ENCODE peak calls at places on chromosomes 11 and 22, in four cellular contexts. One of them, this sample, is unnamed.

GRCh38 chr22:25765801-25766200 is 23.8 kb downstream of the MYO18B start:
- DNase-seq in endothelial cell of umbilical vein: no peak
- DNase-seq in HCT116: no peak
- DNase-seq in fibroblast of lung: no peak
- DNase-seq in this sample: no peak

GRCh38 chr11:77559686-77560425 is 29.9 kb upstream of the AQP11 start:
- DNase-seq in fibroblast of lung: peak
- DNase-seq in endothelial cell of umbilical vein: peak
- DNase-seq in HCT116: peak
- DNase-seq in this sample: peak

GRCh38 chr22:23837496-23837859 is 1.3 kb downstream of the DERL3 start:
- DNase-seq in endothelial cell of umbilical vein: no peak
- DNase-seq in HCT116: no peak
- DNase-seq in fibroblast of lung: no peak
- DNase-seq in this sample: no peak

GRCh38 chr11:1829039-1829820 is 5.6 kb upstream of the SYT8 start:
- DNase-seq in fibroblast of lung: peak
- DNase-seq in endothelial cell of umbilical vein: no peak
- DNase-seq in HCT116: no peak
- DNase-seq in this sample: peak

GRCh38 chr11:93059074-93059957 is 89.9 kb downstream of the MTNR1B start:
- DNase-seq in HCT116: no peak
- DNase-seq in fibroblast of lung: peak
- DNase-seq in endothelial cell of umbilical vein: no peak
- DNase-seq in this sample: no peak

GRCh38 chr11:42422094-42422493 is 889.7 kb upstream of the API5 start:
- DNase-seq in fibroblast of lung: peak
- DNase-seq in HCT116: no peak
- DNase-seq in endothelial cell of umbilical vein: no peak
- DNase-seq in this sample: peak

GRCh38 chr22:19629720-19630419 is 84.4 kb upstream of the SEPTIN5 start:
- DNase-seq in endothelial cell of umbilical vein: peak
- DNase-seq in fibroblast of lung: peak
- DNase-seq in HCT116: peak
- DNase-seq in this sample: peak

GRCh38 chr11:88313441-88313840 is 24.1 kb downstream of the CTSC start:
- DNase-seq in HCT116: no peak
- DNase-seq in endothelial cell of umbilical vein: no peak
- DNase-seq in fibroblast of lung: no peak
- DNase-seq in this sample: peak

GRCh38 chr11:44066732-44067131 is 662 bp downstream of the ACCS start:
- DNase-seq in endothelial cell of umbilical vein: peak
- DNase-seq in fibroblast of lung: peak
- DNase-seq in HCT116: peak
- DNase-seq in this sample: peak

GRCh38 chr22:24681236-24681635 is 78.2 kb downstream of the GGT1 start:
- DNase-seq in fibroblast of lung: peak
- DNase-seq in HCT116: no peak
- DNase-seq in endothelial cell of umbilical vein: no peak
- DNase-seq in this sample: no peak

GRCh38 chr11:2750101-2750509 is 50.3 kb upstream of the KCNQ1OT1 start:
- DNase-seq in HCT116: no peak
- DNase-seq in fibroblast of lung: no peak
- DNase-seq in endothelial cell of umbilical vein: no peak
- DNase-seq in this sample: no peak

GRCh38 chr11:94024547-94024946 is 3.4 kb downstream of the HEPHL1 start:
- DNase-seq in endothelial cell of umbilical vein: no peak
- DNase-seq in HCT116: no peak
- DNase-seq in fibroblast of lung: no peak
- DNase-seq in this sample: no peak

GRCh38 chr11:45043755-45044475 is 93.2 kb upstream of the TP53I11 start:
- DNase-seq in endothelial cell of umbilical vein: no peak
- DNase-seq in fibroblast of lung: no peak
- DNase-seq in HCT116: no peak
- DNase-seq in this sample: no peak

GRCh38 chr11:19868281-19868821 is 155.7 kb downstream of the NAV2 start:
- DNase-seq in HCT116: no peak
- DNase-seq in fibroblast of lung: peak
- DNase-seq in endothelial cell of umbilical vein: peak
- DNase-seq in this sample: peak

GRCh38 chr22:46592390-46592872 is 27.8 kb upstream of the GRAMD4 start:
- DNase-seq in endothelial cell of umbilical vein: peak
- DNase-seq in fibroblast of lung: peak
- DNase-seq in HCT116: no peak
- DNase-seq in this sample: peak

GRCh38 chr11:78292109-78292803 is 103.5 kb downstream of the USP35 start:
- DNase-seq in HCT116: no peak
- DNase-seq in endothelial cell of umbilical vein: no peak
- DNase-seq in fibroblast of lung: no peak
- DNase-seq in this sample: no peak

GRCh38 chr22:37379085-37379484 is 48.2 kb downstream of the ELFN2 start:
- DNase-seq in fibroblast of lung: no peak
- DNase-seq in endothelial cell of umbilical vein: no peak
- DNase-seq in HCT116: no peak
- DNase-seq in this sample: no peak

GRCh38 chr11:3207530-3208189 is 11.0 kb downstream of the MRGPRG start:
- DNase-seq in HCT116: no peak
- DNase-seq in fibroblast of lung: no peak
- DNase-seq in endothelial cell of umbilical vein: no peak
- DNase-seq in this sample: no peak

GRCh38 chr11:115287266-115287665 is 216.9 kb downstream of the CADM1 start:
- DNase-seq in fibroblast of lung: no peak
- DNase-seq in HCT116: no peak
- DNase-seq in endothelial cell of umbilical vein: no peak
- DNase-seq in this sample: no peak

GRCh38 chr22:29167032-29167911 is 38.4 kb upstream of the EMID1 start:
- DNase-seq in HCT116: no peak
- DNase-seq in fibroblast of lung: no peak
- DNase-seq in endothelial cell of umbilical vein: no peak
- DNase-seq in this sample: no peak

GRCh38 chr11:17164361-17165246 is 43.2 kb downstream of the PIK3C2A start:
- DNase-seq in fibroblast of lung: no peak
- DNase-seq in endothelial cell of umbilical vein: peak
- DNase-seq in HCT116: no peak
- DNase-seq in this sample: peak

GRCh38 chr11:13606701-13607100 is 61.8 kb upstream of the FAR1 start:
- DNase-seq in fibroblast of lung: no peak
- DNase-seq in HCT116: no peak
- DNase-seq in endothelial cell of umbilical vein: no peak
- DNase-seq in this sample: no peak

GRCh38 chr11:116852261-116853125 is 15.1 kb upstream of the APOA1 start:
- DNase-seq in endothelial cell of umbilical vein: peak
- DNase-seq in fibroblast of lung: peak
- DNase-seq in HCT116: no peak
- DNase-seq in this sample: peak

GRCh38 chr22:47113880-47114415 is 351.5 kb downstream of the TBC1D22A start:
- DNase-seq in fibroblast of lung: no peak
- DNase-seq in HCT116: no peak
- DNase-seq in endothelial cell of umbilical vein: no peak
- DNase-seq in this sample: no peak

GRCh38 chr22:33825761-33826160 is 94.5 kb downstream of the LARGE1 start:
- DNase-seq in HCT116: no peak
- DNase-seq in endothelial cell of umbilical vein: no peak
- DNase-seq in fibroblast of lung: no peak
- DNase-seq in this sample: no peak

GRCh38 chr11:120212259-120212888 is 1.5 kb downstream of the OAF start:
- DNase-seq in HCT116: no peak
- DNase-seq in endothelial cell of umbilical vein: peak
- DNase-seq in fibroblast of lung: peak
- DNase-seq in this sample: no peak

GRCh38 chr11:117930668-117931330 is 1.6 kb upstream of the TMPRSS13 start:
- DNase-seq in endothelial cell of umbilical vein: no peak
- DNase-seq in HCT116: no peak
- DNase-seq in fibroblast of lung: no peak
- DNase-seq in this sample: no peak

GRCh38 chr11:64864473-64865285 is 13.7 kb downstream of the EHD1 start:
- DNase-seq in endothelial cell of umbilical vein: peak
- DNase-seq in HCT116: no peak
- DNase-seq in fibroblast of lung: peak
- DNase-seq in this sample: peak
- H3K4me3 ChIP-seq in endothelial cell of umbilical vein: no peak
- H3K4me3 ChIP-seq in HCT116: no peak
- H3K4me3 ChIP-seq in fibroblast of lung: peak
- H3K4me3 ChIP-seq in this sample: no peak

DNA sequence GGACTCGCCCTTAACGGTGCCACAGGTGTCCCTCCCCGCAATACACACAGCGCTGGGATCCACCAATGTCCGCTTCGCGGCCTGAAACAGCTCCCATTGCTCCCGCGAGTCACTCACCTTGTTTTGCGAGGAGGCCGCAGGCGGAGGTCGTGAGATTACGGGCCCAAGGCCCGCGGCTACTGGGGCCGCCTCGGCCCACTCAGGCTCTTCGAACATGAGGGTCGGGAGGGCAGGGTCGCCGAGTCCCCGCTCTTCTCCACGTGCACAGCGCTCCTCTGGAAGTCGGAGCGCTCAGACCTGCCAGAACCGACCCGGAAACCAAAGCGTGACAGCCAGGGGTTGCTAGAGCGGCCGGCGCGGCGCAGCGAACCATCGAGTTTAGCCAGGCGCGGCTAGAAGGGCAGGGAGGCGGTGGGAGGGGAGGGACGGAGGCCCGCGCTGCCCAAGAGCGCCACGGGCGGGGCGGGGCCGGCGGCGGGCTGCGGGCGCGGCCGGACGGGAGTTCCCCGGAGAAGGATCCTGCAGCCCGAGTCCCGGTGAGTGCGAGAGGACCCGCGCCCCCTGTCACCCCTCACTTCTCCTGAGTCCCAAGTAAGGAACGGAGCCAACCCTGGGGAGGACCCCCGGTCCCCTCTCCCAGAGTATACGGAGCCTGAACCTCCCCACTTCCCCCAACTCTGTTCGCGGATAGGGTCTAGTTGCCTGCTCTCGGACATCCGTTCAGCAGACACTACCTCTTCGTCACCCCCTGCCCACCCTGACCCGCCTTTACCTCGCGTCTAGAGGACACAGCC is at the start of the genes ILK and RRP8:
- DNase-seq in HCT116: peak
- DNase-seq in fibroblast of lung: peak
- DNase-seq in endothelial cell of umbilical vein: peak
- DNase-seq in this sample: peak
- H2AFZ ChIP-seq in HCT116: no peak
- H2AFZ ChIP-seq in fibroblast of lung: peak
- H2AFZ ChIP-seq in endothelial cell of umbilical vein: peak
- H2AFZ ChIP-seq in this sample: peak

GRCh38 chr11:33828604-33829429 is 54.5 kb upstream of the FBXO3 start:
- DNase-seq in endothelial cell of umbilical vein: no peak
- DNase-seq in fibroblast of lung: no peak
- DNase-seq in HCT116: no peak
- DNase-seq in this sample: no peak
- TF ChIP-seq EZH2 in endothelial cell of umbilical vein: peak
- TF ChIP-seq EZH2 in fibroblast of lung: peak
- TF ChIP-seq EZH2 in HCT116: no peak
- TF ChIP-seq EZH2 in this sample: no peak

GRCh38 chr11:34174411-34175041 is 69.1 kb downstream of the NAT10 start:
- DNase-seq in endothelial cell of umbilical vein: peak
- DNase-seq in HCT116: peak
- DNase-seq in fibroblast of lung: peak
- DNase-seq in this sample: peak
- H3K4me3 ChIP-seq in endothelial cell of umbilical vein: no peak
- H3K4me3 ChIP-seq in HCT116: no peak
- H3K4me3 ChIP-seq in fibroblast of lung: no peak
- H3K4me3 ChIP-seq in this sample: peak

DNA sequence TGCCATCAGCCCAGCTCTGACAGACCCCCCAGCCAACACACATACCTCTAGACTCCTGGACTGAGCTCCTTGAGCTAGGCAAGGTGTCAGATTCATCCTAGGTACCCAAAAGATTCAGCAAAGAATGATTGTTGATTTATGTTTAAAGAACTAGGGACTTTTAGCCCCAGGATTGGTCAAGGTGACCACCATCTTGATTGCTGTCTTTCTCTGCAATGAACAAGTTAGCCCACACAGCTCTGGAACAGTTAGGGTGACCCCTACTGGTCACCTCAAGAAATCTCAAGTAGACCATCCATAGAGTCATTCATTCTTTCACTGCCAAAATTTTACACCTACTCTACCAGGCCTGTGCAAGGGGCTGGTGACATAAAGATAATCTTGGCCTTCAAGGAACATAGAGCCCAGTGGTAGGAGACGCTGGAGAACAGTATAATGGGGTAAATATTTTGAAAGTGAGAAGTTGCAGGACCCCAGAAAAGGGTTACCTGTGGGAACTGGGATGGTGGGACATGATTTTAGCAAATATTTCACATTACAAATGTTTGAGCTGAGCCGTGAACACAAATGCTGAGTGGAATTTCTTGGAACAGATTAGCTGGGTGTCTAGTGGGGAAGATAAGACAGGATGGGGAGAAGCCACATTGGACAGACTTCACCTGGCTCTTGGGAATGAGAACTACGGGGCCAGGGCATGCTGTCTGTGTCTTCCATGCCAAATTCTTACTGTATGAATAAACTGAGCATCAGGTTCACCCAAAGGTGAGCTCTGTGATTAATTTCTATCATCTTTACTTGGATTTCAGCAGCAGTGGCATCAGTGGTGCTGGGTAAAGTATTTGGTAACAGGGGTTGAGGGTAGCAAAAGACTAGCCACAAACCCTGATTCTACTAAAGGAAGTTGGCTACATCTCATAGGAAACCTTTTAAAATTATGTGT is 39.1 kb downstream of the IRAG1 start:
- DNase-seq in endothelial cell of umbilical vein: peak
- DNase-seq in HCT116: peak
- DNase-seq in fibroblast of lung: peak
- DNase-seq in this sample: peak
- H2AFZ ChIP-seq in endothelial cell of umbilical vein: peak
- H2AFZ ChIP-seq in HCT116: no peak
- H2AFZ ChIP-seq in fibroblast of lung: no peak
- H2AFZ ChIP-seq in this sample: peak

This sample was measured in mammary epithelial cell.